ENCODE peak calls at places on chromosomes 11 and 22, in five cellular contexts. S is Karpas-422; B is heart left ventricle; O is CD4-positive, alpha-beta memory T cell; M is lower lobe of right lung. X is an unnamed sample. For H3K9me3 and H3K4me1, the result is how much of the 10 kb centered on the place peaks cover.

GRCh38 chr11:76776472-76776871 is 6.7 kb upstream of the TSKU start:
- DNase-seq in S (no peak), B (no peak), O (no peak), M (no peak), X (no peak)

GRCh38 chr11:111696556-111696955 is 69.6 kb downstream of the PPP2R1B start:
- DNase-seq in S (no peak), B (no peak), O (no peak), M (no peak), X (no peak)

GRCh38 chr11:77202941-77203900 is 75.2 kb downstream of the MYO7A start:
- DNase-seq in S (no peak), B (no peak), O (no peak), M (no peak), X (no peak)

GRCh38 chr22:50612715-50613221 is 12.2 kb downstream of the MAPK8IP2 start:
- DNase-seq in S (peak), B (no peak), O (no peak), M (no peak), X (no peak)

GRCh38 chr11:36724742-36725387 is 126.8 kb upstream of the RAG2 start:
- DNase-seq in S (no peak), B (no peak), O (no peak), M (no peak), X (no peak)

GRCh38 chr22:44362249-44363040 is 49.7 kb upstream of the SHISAL1 start:
- DNase-seq in S (no peak), B (no peak), O (no peak), M (peak), X (no peak)

GRCh38 chr22:30823015-30823370 is 128.3 kb downstream of the OSBP2 start:
- DNase-seq in S (no peak), B (no peak), O (no peak), M (no peak), X (no peak)

GRCh38 chr11:67699521-67699920 is 25.1 kb upstream of the ALDH3B2 start:
- DNase-seq in S (no peak), B (no peak), O (no peak), M (no peak), X (no peak)

GRCh38 chr11:40722179-40722795 is 737.2 kb downstream of the LRRC4C start:
- DNase-seq in S (peak), B (no peak), O (no peak), M (no peak), X (no peak)

GRCh38 chr11:62217191-62217748 is 8.8 kb downstream of the SCGB2A1 start:
- DNase-seq in S (peak), B (no peak), O (no peak), M (no peak), X (no peak)

GRCh38 chr22:20234760-20235452 is 33.2 kb downstream of the RTN4R start:
- DNase-seq in S (no peak), B (no peak), O (no peak), M (no peak), X (no peak)

GRCh38 chr11:75576445-75577049 is 14.5 kb downstream of the SERPINH1 start:
- DNase-seq in S (peak), B (no peak), O (no peak), M (peak), X (no peak)

GRCh38 chr11:84691830-84692229 is 935.3 kb downstream of the DLG2 start:
- DNase-seq in S (no peak), B (no peak), O (no peak), M (no peak), X (no peak)

GRCh38 chr11:74443071-74443864 is 24.1 kb downstream of the KCNE3 start:
- DNase-seq in S (no peak), B (no peak), O (no peak), M (no peak), X (no peak)

GRCh38 chr11:74992852-74993251 is 4.1 kb downstream of the NEU3 start:
- DNase-seq in S (peak), B (no peak), O (no peak), M (no peak), X (no peak)

GRCh38 chr22:24155597-24156145 is 25.6 kb upstream of the SUSD2 start:
- DNase-seq in S (peak), B (peak), O (no peak), M (peak), X (peak)

GRCh38 chr11:13082588-13082987 is 73.5 kb downstream of the RASSF10 start:
- DNase-seq in S (no peak), B (no peak), O (no peak), M (no peak), X (no peak)

GRCh38 chr22:45518580-45518991 is 15.9 kb downstream of the FBLN1 start:
- DNase-seq in S (no peak), B (no peak), O (no peak), M (no peak), X (no peak)

GRCh38 chr11:102940714-102941588 is 14.6 kb downstream of the MMP13 start:
- DNase-seq in S (peak), B (no peak), O (peak), M (no peak), X (no peak)

GRCh38 chr11:134519390-134519750 is 107.3 kb upstream of the B3GAT1 start:
- DNase-seq in S (no peak), B (no peak), O (no peak), M (no peak), X (no peak)

GRCh38 chr11:19895776-19896175 is 183.1 kb downstream of the NAV2 start:
- DNase-seq in S (no peak), B (no peak), O (no peak), M (no peak), X (no peak)

GRCh38 chr22:23524226-23524625 is 55.9 kb downstream of the IGLL1 start:
- DNase-seq in S (no peak), B (no peak), O (no peak), M (no peak), X (no peak)

GRCh38 chr22:28442951-28443876 is 236.4 kb downstream of the TTC28 start:
- DNase-seq in S (no peak), B (peak), O (no peak), M (peak), X (no peak)

GRCh38 chr11:126318642-126319373 is 14.9 kb downstream of the DCPS start:
- DNase-seq in S (no peak), B (peak), O (no peak), M (peak), X (no peak)

GRCh38 chr11:100851584-100852152 is 164.6 kb downstream of the ARHGAP42 start:
- DNase-seq in S (no peak), B (no peak), O (no peak), M (no peak), X (no peak)

GRCh38 chr11:119478711-119479285 is 55.8 kb upstream of the THY1 start:
- DNase-seq in S (no peak), B (no peak), O (no peak), M (no peak), X (peak)

GRCh38 chr11:123111465-123111864 is 49.5 kb upstream of the HSPA8 start:
- DNase-seq in S (peak), B (no peak), O (peak), M (no peak), X (no peak)

GRCh38 chr11:63915961-63916836 is 765 bp downstream of the RCOR2 start:
- DNase-seq in S (no peak), B (peak), O (no peak), M (no peak), X (peak)

GRCh38 chr11:83978942-83979341 is 692.8 kb upstream of the CCDC90B start:
- DNase-seq in S (no peak), B (no peak), O (no peak), M (no peak), X (no peak)

GRCh38 chr11:130652671-130653335 is 204.4 kb downstream of the ADAMTS15 start:
- DNase-seq in S (no peak), B (no peak), O (no peak), M (peak), X (peak)

DNA sequence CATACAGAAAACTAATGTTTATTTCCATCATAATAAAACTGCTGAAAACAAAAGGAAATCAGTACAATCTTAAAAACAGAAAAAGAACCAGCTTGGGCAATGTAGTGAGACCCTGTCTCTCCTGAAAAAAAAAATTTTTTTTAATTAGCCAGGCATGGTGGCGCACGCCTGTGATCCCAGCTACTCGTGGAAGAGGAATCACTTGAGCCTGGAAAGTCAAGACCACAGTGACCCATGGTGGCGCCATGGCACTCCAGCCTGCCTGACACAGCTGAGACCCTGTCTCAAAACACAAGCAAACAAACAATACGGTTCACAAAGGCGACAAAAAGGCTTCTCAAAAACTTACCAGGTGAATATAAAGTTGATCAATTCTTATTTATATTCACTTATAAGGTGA is 289.7 kb downstream of the BRD1 start:
- DNase-seq in S (no peak), B (no peak), O (no peak), M (no peak), X (no peak)
- H3K9me3 ChIP-seq in S (under half), B (under half), O (under half), M (under half), X (under half)

GRCh38 chr11:820655-821512 is 2.2 kb downstream of the PNPLA2 start:
- DNase-seq in S (no peak), B (peak), O (no peak), M (peak), X (peak)
- H3K4me1 ChIP-seq in S (under half), B (under half), O (under half), M (under half), X (under half)

DNA sequence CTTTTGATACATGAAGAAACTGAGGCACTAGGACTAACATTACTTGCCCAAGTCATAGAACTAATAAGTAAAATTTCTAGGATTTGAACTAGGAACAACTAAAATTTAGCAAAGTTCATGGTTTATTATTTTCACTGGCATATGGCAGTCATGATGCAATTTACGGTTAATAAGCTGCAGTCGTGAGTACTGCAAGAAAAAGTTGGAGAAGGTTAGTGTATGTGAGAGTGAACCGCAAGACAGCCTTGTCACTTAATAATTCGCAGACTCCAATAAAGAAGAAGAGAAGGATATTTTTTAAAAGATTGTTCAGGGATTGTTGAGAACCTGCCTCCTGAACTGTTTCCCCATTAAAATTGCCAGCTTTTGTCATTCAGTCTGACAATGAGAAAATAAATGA is 663.4 kb upstream of the TENM4 start:
- DNase-seq in S (no peak), B (no peak), O (no peak), M (no peak), X (no peak)
- H3K27ac ChIP-seq in S (no peak), B (no peak), O (no peak), M (no peak), X (no peak)

GRCh38 chr11:58739725-58740430 is 8.1 kb upstream of the GLYAT start:
- DNase-seq in S (no peak), B (no peak), O (no peak), M (no peak), X (no peak)
- H3K9me3 ChIP-seq in S (under half), B (under half), O (under half), M (under half), X (under half)

GRCh38 chr22:32852346-32853251 is 51.1 kb downstream of the TIMP3 start:
- DNase-seq in S (peak), B (peak), O (no peak), M (no peak), X (no peak)
- H3K4me1 ChIP-seq in S (under half), B (half or more), O (under half), M (half or more), X (under half)

DNA sequence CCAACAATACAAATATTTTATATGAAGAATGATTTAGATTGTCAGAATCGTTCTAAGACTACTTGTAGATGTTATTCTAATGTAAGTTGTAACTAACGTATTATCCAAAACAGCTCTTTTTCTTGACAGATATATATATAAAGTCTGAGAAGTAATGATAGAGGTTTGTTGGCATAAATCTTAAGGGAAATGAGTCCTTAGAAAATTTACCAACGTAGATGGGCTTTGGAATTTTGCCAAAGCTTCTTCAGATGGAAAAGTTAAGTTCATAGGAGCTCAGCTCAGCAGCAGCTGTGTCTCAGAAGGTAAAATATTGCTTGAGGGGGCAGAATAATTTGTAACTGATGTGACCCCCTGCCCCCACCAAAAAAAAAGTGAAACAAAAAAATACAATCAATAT is 66.7 kb downstream of the BID start:
- DNase-seq in S (no peak), B (no peak), O (no peak), M (no peak), X (no peak)
- H3K27ac ChIP-seq in S (no peak), B (peak), O (no peak), M (peak), X (peak)

GRCh38 chr22:48867891-48868290 is 959.8 kb downstream of the BRD1 start:
- DNase-seq in S (no peak), B (no peak), O (no peak), M (peak), X (peak)
- H3K9me3 ChIP-seq in S (under half), B (under half), O (under half), M (under half), X (under half)

GRCh38 chr11:33533668-33534067 is 167.0 kb downstream of the C11orf91 start:
- DNase-seq in S (no peak), B (no peak), O (no peak), M (no peak), X (no peak)
- H3K4me1 ChIP-seq in S (under half), B (under half), O (under half), M (under half), X (under half)

DNA sequence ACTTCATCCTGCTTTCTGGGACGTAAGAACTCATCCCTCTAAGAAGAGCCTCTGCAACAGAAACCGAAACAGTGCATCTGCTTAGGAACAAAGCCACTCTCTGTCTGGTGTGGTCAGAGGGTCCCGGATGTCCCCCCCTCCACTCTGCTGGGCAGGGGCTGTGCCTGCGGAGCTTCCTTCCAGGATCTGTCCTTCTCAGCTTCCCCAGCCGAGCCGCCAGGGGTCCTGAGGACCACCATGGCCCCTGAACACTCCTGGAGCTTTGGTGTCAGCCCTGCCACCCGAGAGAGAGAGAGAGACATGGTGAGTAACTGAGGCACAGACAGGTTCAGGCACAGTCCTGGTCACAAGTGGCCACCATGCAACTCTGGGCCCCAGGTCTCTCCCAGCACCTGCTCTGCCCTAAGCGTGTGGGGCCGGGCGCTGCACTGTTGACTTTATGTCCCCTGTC is 24.4 kb upstream of the MGAT3 start:
- DNase-seq in S (no peak), B (no peak), O (no peak), M (no peak), X (no peak)
- H3K27ac ChIP-seq in S (no peak), B (peak), O (no peak), M (peak), X (peak)